ENCODE peak calls at places on chromosome 5, in nine cellular contexts. X is activated CD8-positive, alpha-beta T cell treated with anti-CD3 and anti-CD28 coated beads for 36 hours; B is NCI-H2029; M is NCI-H460; Z is testis; V is astrocyte; N is GM06990; K is OCI-LY7; I is stimulated activated CD8-positive, alpha-beta memory T cell treated with anti-CD3 and anti-CD28 coated beads, Interleukin-12 subunit alpha, Interleukin-12 subunit beta, amount 100 ng/mL, for 1 hour. D is an unnamed sample.

GRCh38 chr5:27598576-27598975 is 560.2 kb upstream of the CDH9 start:
- DNase-seq in X (no peak), B (no peak), M (no peak), Z (no peak), V (peak; percentile 35), N (no peak), K (no peak), I (no peak), D (no peak)

GRCh38 chr5:138974227-138975063 is 99.3 kb upstream of the LRRTM2 start:
- DNase-seq in X (no peak), B (peak; percentile 79), M (no peak), Z (peak; percentile 86), V (peak; percentile 77), N (no peak), K (no peak), I (no peak), D (no peak)

GRCh38 chr5:150675044-150675443 is 14.0 kb downstream of the MYOZ3 start:
- DNase-seq in X (no peak), B (no peak), M (no peak), Z (no peak), V (no peak), N (no peak), K (no peak), I (no peak), D (no peak)

GRCh38 chr5:109656829-109657228 is 32.9 kb upstream of the MAN2A1 start:
- DNase-seq in X (peak; percentile 52), B (no peak), M (no peak), Z (peak; percentile 63), V (peak; percentile 95), N (no peak), K (no peak), I (no peak), D (peak; percentile 30)

GRCh38 chr5:4862500-4862899 is 277.6 kb upstream of the ADAMTS16 start:
- DNase-seq in X (no peak), B (peak; percentile 23), M (peak; percentile 35), Z (no peak), V (peak; percentile 33), N (no peak), K (peak; percentile 41), I (no peak), D (peak; percentile 55)

GRCh38 chr5:94645053-94645452 is 26.6 kb downstream of the SLF1 start:
- DNase-seq in X (no peak), B (no peak), M (no peak), Z (no peak), V (no peak), N (no peak), K (no peak), I (no peak), D (no peak)

GRCh38 chr5:109485030-109485429 is 75.3 kb upstream of the PJA2 start:
- DNase-seq in X (no peak), B (peak; percentile 91), M (peak; percentile 45), Z (peak; percentile 78), V (peak; percentile 12), N (no peak), K (no peak), I (no peak), D (no peak)

GRCh38 chr5:94021246-94021645 is 279.8 kb upstream of the POU5F2 start:
- DNase-seq in X (no peak), B (peak; percentile 65), M (peak; percentile 28), Z (no peak), V (peak; percentile 68), N (no peak), K (no peak), I (no peak), D (peak; percentile 27)

GRCh38 chr5:172533399-172534228 is 79.3 kb upstream of the SH3PXD2B start:
- DNase-seq in X (no peak), B (no peak), M (no peak), Z (no peak), V (peak; percentile 16), N (peak; percentile 22), K (no peak), I (no peak), D (no peak)

GRCh38 chr5:74127377-74128338 is 501.7 kb downstream of the ARHGEF28 start:
- DNase-seq in X (no peak), B (peak; percentile 72), M (no peak), Z (peak; percentile 21), V (peak; percentile 8), N (no peak), K (no peak), I (no peak), D (peak; percentile 18)

GRCh38 chr5:2003690-2004365 is 121.1 kb upstream of the IRX4 start:
- DNase-seq in X (no peak), B (no peak), M (no peak), Z (no peak), V (no peak), N (no peak), K (no peak), I (no peak), D (no peak)

GRCh38 chr5:17216974-17217325 is 481 bp upstream of the BASP1 start:
- DNase-seq in X (no peak), B (no peak), M (no peak), Z (no peak), V (peak; percentile 66), N (no peak), K (peak; percentile 35), I (no peak), D (peak; percentile 78)

GRCh38 chr5:122999947-123000563 is 36.5 kb downstream of the PPIC start:
- DNase-seq in X (peak; percentile 62), B (no peak), M (peak; percentile 14), Z (peak; percentile 17), V (peak; percentile 6), N (peak; percentile 47), K (peak; percentile 47), I (no peak), D (peak; percentile 22)

GRCh38 chr5:38720691-38721361 is 125.0 kb upstream of the OSMR start:
- DNase-seq in X (no peak), B (no peak), M (no peak), Z (no peak), V (no peak), N (no peak), K (no peak), I (no peak), D (no peak)

GRCh38 chr5:58462154-58462553 is 2.3 kb upstream of the PLK2 start:
- DNase-seq in X (no peak), B (no peak), M (no peak), Z (no peak), V (peak; percentile 35), N (no peak), K (no peak), I (no peak), D (peak; percentile 25)

GRCh38 chr5:178467261-178468195 is 122.7 kb downstream of the COL23A1 start:
- DNase-seq in X (no peak), B (no peak), M (no peak), Z (peak; percentile 52), V (no peak), N (no peak), K (no peak), I (no peak), D (no peak)

GRCh38 chr5:68220260-68220659 is 4.7 kb downstream of the PIK3R1 start:
- DNase-seq in X (no peak), B (no peak), M (no peak), Z (no peak), V (no peak), N (no peak), K (no peak), I (no peak), D (no peak)

GRCh38 chr5:94906750-94907149 is 288.3 kb downstream of the SLF1 start:
- DNase-seq in X (no peak), B (no peak), M (no peak), Z (no peak), V (no peak), N (no peak), K (no peak), I (no peak), D (no peak)

GRCh38 chr5:22908129-22908528 is 55.0 kb upstream of the CDH12 start:
- DNase-seq in X (no peak), B (no peak), M (no peak), Z (no peak), V (no peak), N (no peak), K (no peak), I (no peak), D (no peak)

D was measured in HTR-8/SVneo.